ENCODE peak calls at places on chromosomes 4 and X, in six cellular contexts. One of them, this sample, is unnamed.

GRCh38 chr4:159296061-159296460 is 193.2 kb downstream of the RAPGEF2 start:
- DNase-seq in cardiac muscle cell: no peak
- DNase-seq in fibroblast of the aortic adventitia: peak
- DNase-seq in choroid plexus epithelial cell: peak
- DNase-seq in AG04450: no peak
- DNase-seq in stomach: no peak
- DNase-seq in this sample: no peak

GRCh38 chr4:54661156-54661555 is 3.4 kb downstream of the KIT start:
- DNase-seq in fibroblast of the aortic adventitia: no peak
- DNase-seq in stomach: no peak
- DNase-seq in cardiac muscle cell: no peak
- DNase-seq in AG04450: no peak
- DNase-seq in choroid plexus epithelial cell: peak
- DNase-seq in this sample: peak

GRCh38 chr4:6961496-6962210 is 52.0 kb downstream of the TBC1D14 start:
- DNase-seq in fibroblast of the aortic adventitia: no peak
- DNase-seq in AG04450: no peak
- DNase-seq in stomach: no peak
- DNase-seq in cardiac muscle cell: no peak
- DNase-seq in choroid plexus epithelial cell: no peak
- DNase-seq in this sample: no peak

GRCh38 chrX:84320606-84321005 is 132.6 kb upstream of the RPS6KA6 start:
- DNase-seq in stomach: no peak
- DNase-seq in choroid plexus epithelial cell: no peak
- DNase-seq in cardiac muscle cell: no peak
- DNase-seq in AG04450: no peak
- DNase-seq in fibroblast of the aortic adventitia: peak
- DNase-seq in this sample: no peak

GRCh38 chrX:150421816-150422215 is 58.7 kb downstream of the MAMLD1 start:
- DNase-seq in AG04450: no peak
- DNase-seq in fibroblast of the aortic adventitia: peak
- DNase-seq in choroid plexus epithelial cell: no peak
- DNase-seq in stomach: no peak
- DNase-seq in cardiac muscle cell: no peak
- DNase-seq in this sample: no peak

GRCh38 chr4:111018231-111018630 is 395.4 kb upstream of the PITX2 start:
- DNase-seq in fibroblast of the aortic adventitia: no peak
- DNase-seq in AG04450: no peak
- DNase-seq in cardiac muscle cell: no peak
- DNase-seq in stomach: no peak
- DNase-seq in choroid plexus epithelial cell: no peak
- DNase-seq in this sample: no peak

GRCh38 chr4:185914583-185915199 is 102.7 kb upstream of the SORBS2 start:
- DNase-seq in fibroblast of the aortic adventitia: no peak
- DNase-seq in choroid plexus epithelial cell: peak
- DNase-seq in AG04450: peak
- DNase-seq in stomach: no peak
- DNase-seq in cardiac muscle cell: no peak
- DNase-seq in this sample: peak

GRCh38 chr4:59655996-59656395 is 1544.1 kb upstream of the ADGRL3 start:
- DNase-seq in fibroblast of the aortic adventitia: no peak
- DNase-seq in choroid plexus epithelial cell: no peak
- DNase-seq in AG04450: no peak
- DNase-seq in stomach: no peak
- DNase-seq in cardiac muscle cell: no peak
- DNase-seq in this sample: no peak

GRCh38 chr4:15765910-15766703 is 12.0 kb upstream of the CD38 start:
- DNase-seq in choroid plexus epithelial cell: peak
- DNase-seq in fibroblast of the aortic adventitia: no peak
- DNase-seq in cardiac muscle cell: no peak
- DNase-seq in stomach: no peak
- DNase-seq in AG04450: no peak
- DNase-seq in this sample: no peak

GRCh38 chrX:17005712-17006372 is 59.4 kb downstream of the REPS2 start:
- DNase-seq in choroid plexus epithelial cell: peak
- DNase-seq in fibroblast of the aortic adventitia: no peak
- DNase-seq in stomach: no peak
- DNase-seq in AG04450: no peak
- DNase-seq in cardiac muscle cell: no peak
- DNase-seq in this sample: no peak

GRCh38 chrX:17009856-17010650 is 63.6 kb downstream of the REPS2 start:
- DNase-seq in stomach: no peak
- DNase-seq in fibroblast of the aortic adventitia: no peak
- DNase-seq in cardiac muscle cell: no peak
- DNase-seq in choroid plexus epithelial cell: no peak
- DNase-seq in AG04450: no peak
- DNase-seq in this sample: no peak

DNA sequence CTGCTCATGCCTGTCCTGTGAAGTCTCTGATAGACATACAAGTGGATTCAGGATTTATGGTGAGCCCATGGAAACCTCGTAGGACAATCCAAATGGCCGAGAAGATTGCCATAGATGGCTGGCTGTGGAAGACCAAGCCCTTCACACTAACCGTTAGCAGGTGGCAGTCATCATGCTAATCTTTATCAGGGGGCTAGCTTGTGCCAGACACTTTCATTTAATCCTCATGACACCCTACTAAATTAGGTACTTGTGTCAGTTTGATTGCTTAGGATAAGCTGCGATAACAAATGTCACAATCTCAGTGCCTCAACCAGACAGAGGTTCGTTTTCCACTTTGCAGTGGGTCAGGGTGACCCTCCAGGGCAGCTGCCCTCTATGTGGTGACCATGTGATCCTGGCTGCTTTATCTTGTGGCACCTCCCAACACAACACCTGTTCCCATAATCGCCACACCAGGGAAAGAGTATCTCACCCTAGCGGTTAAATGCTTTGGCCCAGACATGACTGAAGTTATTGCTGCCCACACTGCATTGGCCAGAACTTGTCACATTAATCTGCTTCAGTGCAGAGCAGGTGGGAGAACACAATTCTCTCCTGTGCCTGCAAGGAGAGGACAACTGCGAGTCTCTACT is 60.8 kb downstream of the REPS2 start:
- DNase-seq in AG04450: no peak
- DNase-seq in cardiac muscle cell: peak
- DNase-seq in choroid plexus epithelial cell: peak
- DNase-seq in stomach: no peak
- DNase-seq in fibroblast of the aortic adventitia: peak
- DNase-seq in this sample: no peak
- TF ChIP-seq CTCF in AG04450: peak
- TF ChIP-seq CTCF in cardiac muscle cell: peak
- TF ChIP-seq CTCF in choroid plexus epithelial cell: peak
- TF ChIP-seq CTCF in stomach: no peak
- TF ChIP-seq CTCF in fibroblast of the aortic adventitia: peak
- TF ChIP-seq CTCF in this sample: peak

DNA sequence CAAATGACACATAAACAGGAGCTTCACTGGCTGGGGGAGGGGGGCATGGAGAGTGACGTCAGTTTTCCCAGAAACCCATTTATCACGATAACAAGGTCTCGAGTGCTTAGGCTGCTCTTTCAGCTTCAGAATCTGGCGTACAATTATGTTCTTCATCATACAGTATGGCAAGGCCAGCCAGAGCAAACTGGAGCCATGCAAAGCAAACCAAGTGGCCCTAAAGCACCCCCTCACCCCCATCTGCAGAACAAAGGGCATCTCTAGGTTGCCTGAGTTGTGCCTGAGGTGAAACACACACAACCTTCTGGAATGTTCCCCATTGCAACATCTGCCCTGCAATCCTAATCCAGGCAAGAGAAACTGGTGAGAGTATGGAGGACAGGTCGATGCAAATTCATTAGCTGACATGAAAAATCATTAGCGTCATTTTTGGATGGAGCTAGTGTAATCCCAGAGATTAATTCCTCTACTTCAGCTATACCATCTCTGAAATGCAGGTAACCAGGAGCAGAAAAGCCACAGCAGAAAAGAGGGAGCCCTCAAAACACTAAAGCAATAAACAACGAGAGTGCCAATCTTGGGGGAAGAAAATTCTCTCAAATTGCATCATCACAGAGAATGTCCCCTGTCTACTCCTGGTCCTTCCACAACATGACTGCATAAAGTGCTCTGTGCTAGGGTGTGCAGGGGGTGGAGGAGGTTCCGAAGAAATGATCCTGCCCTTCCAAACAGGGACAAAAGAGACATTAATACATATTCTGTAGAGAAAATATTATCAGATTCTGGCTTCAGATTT is 1.8 kb downstream of the SEPTIN6 start:
- DNase-seq in fibroblast of the aortic adventitia: peak
- DNase-seq in cardiac muscle cell: no peak
- DNase-seq in AG04450: no peak
- DNase-seq in stomach: no peak
- DNase-seq in choroid plexus epithelial cell: no peak
- DNase-seq in this sample: no peak
- H3K4me3 ChIP-seq in fibroblast of the aortic adventitia: peak
- H3K4me3 ChIP-seq in cardiac muscle cell: no peak
- H3K4me3 ChIP-seq in AG04450: no peak
- H3K4me3 ChIP-seq in stomach: no peak
- H3K4me3 ChIP-seq in choroid plexus epithelial cell: no peak
- H3K4me3 ChIP-seq in this sample: no peak

DNA sequence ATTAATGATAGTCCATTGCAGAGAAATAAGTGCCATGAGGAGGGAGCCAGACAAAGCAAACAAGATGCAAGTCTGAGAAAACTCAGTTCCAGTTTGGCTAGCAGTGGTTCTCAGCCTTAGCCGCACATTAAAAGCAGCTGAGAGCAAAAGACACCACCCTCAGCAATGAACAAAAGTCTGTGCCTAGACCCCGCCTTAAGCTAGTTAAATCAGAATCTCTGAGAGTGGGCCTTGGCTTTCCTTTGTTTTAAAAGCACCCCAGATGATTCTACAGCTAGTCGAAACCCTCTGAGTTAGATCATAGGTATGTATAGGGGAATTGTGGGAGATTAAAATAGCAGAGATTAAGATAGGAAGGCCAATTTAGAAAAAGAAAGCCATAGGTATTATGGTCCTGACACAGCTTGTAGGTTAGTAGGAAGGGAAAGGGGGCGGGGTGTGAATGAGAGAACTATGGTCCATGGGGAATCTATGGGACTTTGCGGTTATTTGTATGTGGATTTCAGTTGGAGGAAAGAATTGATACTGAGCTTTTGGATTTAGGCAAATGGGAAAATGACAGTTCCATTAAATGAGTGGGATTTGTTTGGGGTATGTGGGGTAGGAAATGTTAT is 12.0 kb downstream of the SPRY1 start:
- DNase-seq in AG04450: no peak
- DNase-seq in cardiac muscle cell: no peak
- DNase-seq in choroid plexus epithelial cell: no peak
- DNase-seq in stomach: no peak
- DNase-seq in fibroblast of the aortic adventitia: peak
- DNase-seq in this sample: no peak
- TF ChIP-seq CTCF in AG04450: no peak
- TF ChIP-seq CTCF in cardiac muscle cell: no peak
- TF ChIP-seq CTCF in choroid plexus epithelial cell: no peak
- TF ChIP-seq CTCF in stomach: no peak
- TF ChIP-seq CTCF in fibroblast of the aortic adventitia: no peak
- TF ChIP-seq CTCF in this sample: no peak

GRCh38 chr4:8090312-8090711 is 68.3 kb downstream of the ABLIM2 start:
- DNase-seq in choroid plexus epithelial cell: peak
- DNase-seq in fibroblast of the aortic adventitia: peak
- DNase-seq in cardiac muscle cell: no peak
- DNase-seq in AG04450: no peak
- DNase-seq in stomach: no peak
- DNase-seq in this sample: no peak

GRCh38 chr4:8092282-8092681 is 66.3 kb downstream of the ABLIM2 start:
- DNase-seq in choroid plexus epithelial cell: no peak
- DNase-seq in stomach: no peak
- DNase-seq in fibroblast of the aortic adventitia: no peak
- DNase-seq in cardiac muscle cell: no peak
- DNase-seq in AG04450: no peak
- DNase-seq in this sample: no peak

GRCh38 chr4:8088966-8089491 is 69.6 kb downstream of the ABLIM2 start:
- DNase-seq in stomach: no peak
- DNase-seq in fibroblast of the aortic adventitia: no peak
- DNase-seq in cardiac muscle cell: no peak
- DNase-seq in AG04450: no peak
- DNase-seq in choroid plexus epithelial cell: no peak
- DNase-seq in this sample: no peak

GRCh38 chr4:8087921-8088495 is 70.6 kb downstream of the ABLIM2 start:
- DNase-seq in AG04450: no peak
- DNase-seq in fibroblast of the aortic adventitia: no peak
- DNase-seq in choroid plexus epithelial cell: no peak
- DNase-seq in cardiac muscle cell: peak
- DNase-seq in stomach: no peak
- DNase-seq in this sample: no peak

DNA sequence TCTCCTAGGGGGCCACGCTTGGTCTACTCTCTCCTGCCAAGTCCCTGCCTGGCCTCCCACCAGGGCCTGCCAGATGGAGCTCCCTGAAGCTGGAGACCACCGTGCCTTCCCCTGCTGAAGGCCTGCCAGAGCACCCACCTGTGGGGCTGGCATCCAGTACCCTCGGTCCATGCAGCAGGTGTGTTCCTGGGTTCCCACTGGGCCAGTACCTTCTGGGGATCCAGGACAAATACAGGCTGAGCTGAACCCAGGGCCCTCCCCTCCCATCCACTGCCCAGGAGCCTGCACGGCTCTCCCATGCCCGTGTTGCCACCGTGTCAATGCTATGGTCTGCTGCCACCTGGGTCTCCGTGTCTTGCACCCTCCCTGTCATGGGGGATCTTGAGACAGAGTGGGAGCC is 68.8 kb downstream of the ABLIM2 start:
- DNase-seq in choroid plexus epithelial cell: no peak
- DNase-seq in fibroblast of the aortic adventitia: no peak
- DNase-seq in AG04450: no peak
- DNase-seq in stomach: no peak
- DNase-seq in cardiac muscle cell: no peak
- DNase-seq in this sample: no peak
- H3K4me3 ChIP-seq in choroid plexus epithelial cell: no peak
- H3K4me3 ChIP-seq in fibroblast of the aortic adventitia: no peak
- H3K4me3 ChIP-seq in AG04450: no peak
- H3K4me3 ChIP-seq in stomach: no peak
- H3K4me3 ChIP-seq in cardiac muscle cell: no peak
- H3K4me3 ChIP-seq in this sample: no peak

GRCh38 chr4:47000406-47000805 is 7.0 kb upstream of the GABRA4 start:
- DNase-seq in fibroblast of the aortic adventitia: no peak
- DNase-seq in choroid plexus epithelial cell: no peak
- DNase-seq in stomach: no peak
- DNase-seq in AG04450: no peak
- DNase-seq in cardiac muscle cell: no peak
- DNase-seq in this sample: no peak

GRCh38 chr4:46999584-46999983 is 6.2 kb upstream of the GABRA4 start:
- DNase-seq in choroid plexus epithelial cell: peak
- DNase-seq in AG04450: peak
- DNase-seq in cardiac muscle cell: no peak
- DNase-seq in stomach: no peak
- DNase-seq in fibroblast of the aortic adventitia: peak
- DNase-seq in this sample: no peak

DNA sequence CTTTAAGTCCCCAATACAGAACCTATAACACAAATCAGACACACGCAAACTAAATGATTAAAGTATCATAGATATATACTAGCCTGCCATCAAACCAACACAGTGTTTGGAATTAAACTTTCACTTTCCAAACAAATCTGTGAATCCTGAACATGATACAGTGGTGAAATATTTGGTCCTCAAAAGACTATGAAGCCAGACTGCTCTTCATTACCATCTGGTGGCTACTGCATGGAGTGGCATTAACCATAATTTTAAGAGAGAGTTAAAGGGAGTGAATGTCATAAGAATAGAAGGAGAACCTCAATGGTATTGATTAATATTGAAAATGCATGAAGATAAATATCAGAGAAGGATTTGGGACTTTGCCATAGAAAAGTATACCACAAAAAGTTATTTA is 9.2 kb upstream of the GABRA4 start:
- DNase-seq in AG04450: peak
- DNase-seq in cardiac muscle cell: no peak
- DNase-seq in choroid plexus epithelial cell: peak
- DNase-seq in fibroblast of the aortic adventitia: peak
- DNase-seq in stomach: no peak
- DNase-seq in this sample: no peak
- TF ChIP-seq CTCF in AG04450: peak
- TF ChIP-seq CTCF in cardiac muscle cell: peak
- TF ChIP-seq CTCF in choroid plexus epithelial cell: peak
- TF ChIP-seq CTCF in fibroblast of the aortic adventitia: peak
- TF ChIP-seq CTCF in stomach: no peak
- TF ChIP-seq CTCF in this sample: peak